ENCODE peak calls at places on chromosomes 16 and 17, in eight cellular contexts. One of them, this sample, is unnamed.

GRCh38 chr16:12231666-12232065 is 255.1 kb downstream of the SNX29 start:
- DNase-seq in cardiac fibroblast: peak; percentile 81
- DNase-seq in GM04503: peak; percentile 70
- DNase-seq in stimulated activated CD4-positive, alpha-beta T cell treated with anti-CD3 and anti-CD28 coated beads, Interleukin-2, amount 100 ng/mL, for 24 hours: no peak
- DNase-seq in IMR-90: peak; percentile 91
- DNase-seq in AG04450: peak; percentile 49
- DNase-seq in stimulated activated naive CD8-positive, alpha-beta T cell treated with anti-CD3 and anti-CD28 coated beads, Interleukin-15, amount 100 ng/mL, for 72 hours: no peak
- DNase-seq in colonic mucosa: no peak
- DNase-seq in this sample: no peak

GRCh38 chr17:59093702-59094231 is 12.9 kb downstream of the TRIM37 start:
- DNase-seq in stimulated activated CD4-positive, alpha-beta T cell treated with anti-CD3 and anti-CD28 coated beads, Interleukin-2, amount 100 ng/mL, for 24 hours: no peak
- DNase-seq in IMR-90: peak; percentile 97
- DNase-seq in colonic mucosa: peak; percentile 36
- DNase-seq in cardiac fibroblast: peak; percentile 98
- DNase-seq in stimulated activated naive CD8-positive, alpha-beta T cell treated with anti-CD3 and anti-CD28 coated beads, Interleukin-15, amount 100 ng/mL, for 72 hours: no peak
- DNase-seq in AG04450: peak; percentile 81
- DNase-seq in GM04503: peak; percentile 92
- DNase-seq in this sample: no peak

GRCh38 chr16:24113115-24113745 is 142.9 kb upstream of the CACNG3 start:
- DNase-seq in stimulated activated CD4-positive, alpha-beta T cell treated with anti-CD3 and anti-CD28 coated beads, Interleukin-2, amount 100 ng/mL, for 24 hours: no peak
- DNase-seq in IMR-90: no peak
- DNase-seq in GM04503: no peak
- DNase-seq in stimulated activated naive CD8-positive, alpha-beta T cell treated with anti-CD3 and anti-CD28 coated beads, Interleukin-15, amount 100 ng/mL, for 72 hours: no peak
- DNase-seq in colonic mucosa: no peak
- DNase-seq in AG04450: no peak
- DNase-seq in cardiac fibroblast: no peak
- DNase-seq in this sample: no peak

GRCh38 chr17:336110-337021 is 16.2 kb downstream of the RPH3AL start:
- DNase-seq in IMR-90: no peak
- DNase-seq in stimulated activated CD4-positive, alpha-beta T cell treated with anti-CD3 and anti-CD28 coated beads, Interleukin-2, amount 100 ng/mL, for 24 hours: peak; percentile 51
- DNase-seq in GM04503: no peak
- DNase-seq in AG04450: no peak
- DNase-seq in stimulated activated naive CD8-positive, alpha-beta T cell treated with anti-CD3 and anti-CD28 coated beads, Interleukin-15, amount 100 ng/mL, for 72 hours: no peak
- DNase-seq in colonic mucosa: peak; percentile 74
- DNase-seq in cardiac fibroblast: no peak
- DNase-seq in this sample: peak; percentile 54

GRCh38 chr16:3767333-3767977 is 50.1 kb upstream of the TRAP1 start:
- DNase-seq in colonic mucosa: no peak
- DNase-seq in cardiac fibroblast: no peak
- DNase-seq in IMR-90: no peak
- DNase-seq in stimulated activated naive CD8-positive, alpha-beta T cell treated with anti-CD3 and anti-CD28 coated beads, Interleukin-15, amount 100 ng/mL, for 72 hours: no peak
- DNase-seq in AG04450: no peak
- DNase-seq in GM04503: no peak
- DNase-seq in stimulated activated CD4-positive, alpha-beta T cell treated with anti-CD3 and anti-CD28 coated beads, Interleukin-2, amount 100 ng/mL, for 24 hours: no peak
- DNase-seq in this sample: no peak

GRCh38 chr17:46147167-46147749 is 46.0 kb downstream of the KANSL1 start:
- DNase-seq in GM04503: no peak
- DNase-seq in IMR-90: no peak
- DNase-seq in stimulated activated CD4-positive, alpha-beta T cell treated with anti-CD3 and anti-CD28 coated beads, Interleukin-2, amount 100 ng/mL, for 24 hours: no peak
- DNase-seq in AG04450: no peak
- DNase-seq in colonic mucosa: no peak
- DNase-seq in stimulated activated naive CD8-positive, alpha-beta T cell treated with anti-CD3 and anti-CD28 coated beads, Interleukin-15, amount 100 ng/mL, for 72 hours: no peak
- DNase-seq in cardiac fibroblast: no peak
- DNase-seq in this sample: no peak

GRCh38 chr17:4497101-4497824 is 1.4 kb upstream of the SPNS2 start:
- DNase-seq in IMR-90: peak; percentile 52
- DNase-seq in colonic mucosa: no peak
- DNase-seq in GM04503: no peak
- DNase-seq in AG04450: no peak
- DNase-seq in stimulated activated CD4-positive, alpha-beta T cell treated with anti-CD3 and anti-CD28 coated beads, Interleukin-2, amount 100 ng/mL, for 24 hours: no peak
- DNase-seq in stimulated activated naive CD8-positive, alpha-beta T cell treated with anti-CD3 and anti-CD28 coated beads, Interleukin-15, amount 100 ng/mL, for 72 hours: no peak
- DNase-seq in cardiac fibroblast: peak; percentile 18
- DNase-seq in this sample: no peak

GRCh38 chr16:89924298-89924924 is 1.3 kb downstream of the TUBB3 start:
- DNase-seq in AG04450: no peak
- DNase-seq in colonic mucosa: no peak
- DNase-seq in stimulated activated naive CD8-positive, alpha-beta T cell treated with anti-CD3 and anti-CD28 coated beads, Interleukin-15, amount 100 ng/mL, for 72 hours: no peak
- DNase-seq in GM04503: no peak
- DNase-seq in cardiac fibroblast: peak; percentile 53
- DNase-seq in IMR-90: peak; percentile 44
- DNase-seq in stimulated activated CD4-positive, alpha-beta T cell treated with anti-CD3 and anti-CD28 coated beads, Interleukin-2, amount 100 ng/mL, for 24 hours: no peak
- DNase-seq in this sample: no peak

GRCh38 chr16:68506331-68507053 is 32.6 kb upstream of the ZFP90 start:
- DNase-seq in GM04503: no peak
- DNase-seq in cardiac fibroblast: no peak
- DNase-seq in AG04450: no peak
- DNase-seq in IMR-90: peak; percentile 8
- DNase-seq in stimulated activated naive CD8-positive, alpha-beta T cell treated with anti-CD3 and anti-CD28 coated beads, Interleukin-15, amount 100 ng/mL, for 72 hours: no peak
- DNase-seq in colonic mucosa: no peak
- DNase-seq in stimulated activated CD4-positive, alpha-beta T cell treated with anti-CD3 and anti-CD28 coated beads, Interleukin-2, amount 100 ng/mL, for 24 hours: no peak
- DNase-seq in this sample: no peak

GRCh38 chr16:56478228-56479049 is 27.1 kb downstream of the OGFOD1 start:
- DNase-seq in GM04503: no peak
- DNase-seq in AG04450: no peak
- DNase-seq in colonic mucosa: no peak
- DNase-seq in IMR-90: peak; percentile 12
- DNase-seq in stimulated activated naive CD8-positive, alpha-beta T cell treated with anti-CD3 and anti-CD28 coated beads, Interleukin-15, amount 100 ng/mL, for 72 hours: no peak
- DNase-seq in stimulated activated CD4-positive, alpha-beta T cell treated with anti-CD3 and anti-CD28 coated beads, Interleukin-2, amount 100 ng/mL, for 24 hours: no peak
- DNase-seq in cardiac fibroblast: no peak
- DNase-seq in this sample: no peak

GRCh38 chr16:8380311-8380710 is 210.0 kb downstream of the TMEM114 start:
- DNase-seq in stimulated activated naive CD8-positive, alpha-beta T cell treated with anti-CD3 and anti-CD28 coated beads, Interleukin-15, amount 100 ng/mL, for 72 hours: no peak
- DNase-seq in colonic mucosa: no peak
- DNase-seq in AG04450: no peak
- DNase-seq in stimulated activated CD4-positive, alpha-beta T cell treated with anti-CD3 and anti-CD28 coated beads, Interleukin-2, amount 100 ng/mL, for 24 hours: no peak
- DNase-seq in GM04503: no peak
- DNase-seq in IMR-90: no peak
- DNase-seq in cardiac fibroblast: no peak
- DNase-seq in this sample: no peak

GRCh38 chr16:89921131-89921698 is 1.9 kb upstream of the TUBB3 start:
- DNase-seq in stimulated activated naive CD8-positive, alpha-beta T cell treated with anti-CD3 and anti-CD28 coated beads, Interleukin-15, amount 100 ng/mL, for 72 hours: no peak
- DNase-seq in stimulated activated CD4-positive, alpha-beta T cell treated with anti-CD3 and anti-CD28 coated beads, Interleukin-2, amount 100 ng/mL, for 24 hours: no peak
- DNase-seq in GM04503: no peak
- DNase-seq in IMR-90: no peak
- DNase-seq in colonic mucosa: no peak
- DNase-seq in AG04450: no peak
- DNase-seq in cardiac fibroblast: no peak
- DNase-seq in this sample: no peak

GRCh38 chr17:72838068-72838467 is 254.4 kb downstream of the SLC39A11 start:
- DNase-seq in stimulated activated CD4-positive, alpha-beta T cell treated with anti-CD3 and anti-CD28 coated beads, Interleukin-2, amount 100 ng/mL, for 24 hours: no peak
- DNase-seq in GM04503: no peak
- DNase-seq in cardiac fibroblast: no peak
- DNase-seq in AG04450: no peak
- DNase-seq in IMR-90: no peak
- DNase-seq in colonic mucosa: no peak
- DNase-seq in stimulated activated naive CD8-positive, alpha-beta T cell treated with anti-CD3 and anti-CD28 coated beads, Interleukin-15, amount 100 ng/mL, for 72 hours: no peak
- DNase-seq in this sample: no peak

GRCh38 chr16:53142823-53143568 is 88.2 kb downstream of the CHD9 start:
- DNase-seq in stimulated activated CD4-positive, alpha-beta T cell treated with anti-CD3 and anti-CD28 coated beads, Interleukin-2, amount 100 ng/mL, for 24 hours: no peak
- DNase-seq in AG04450: no peak
- DNase-seq in stimulated activated naive CD8-positive, alpha-beta T cell treated with anti-CD3 and anti-CD28 coated beads, Interleukin-15, amount 100 ng/mL, for 72 hours: no peak
- DNase-seq in GM04503: no peak
- DNase-seq in IMR-90: peak; percentile 42
- DNase-seq in colonic mucosa: no peak
- DNase-seq in cardiac fibroblast: peak; percentile 31
- DNase-seq in this sample: peak; percentile 76

This sample was measured in small intestine.